ENCODE peak calls at places on chromosomes 5 and 9, in four cellular contexts. S is PC-3, H is GM23248, O is mammary epithelial cell. I is an unnamed sample.

GRCh38 chr9:123368481-123369153 is 12.6 kb downstream of the CRB2 start:
- DNase-seq in O (no peak), S (no peak), H (no peak), I (no peak)

GRCh38 chr9:125750656-125751035 is 3.5 kb downstream of the PBX3 start:
- DNase-seq in O (peak; percentile 10), H (peak; percentile 41), S (no peak), I (no peak)

GRCh38 chr5:5179079-5179478 is 38.9 kb downstream of the ADAMTS16 start:
- DNase-seq in O (no peak), S (peak; percentile 15), H (no peak), I (no peak)

GRCh38 chr9:109469646-109470358 is 28.3 kb downstream of the PTPN3 start:
- DNase-seq in S (peak; percentile 80), O (peak; percentile 80), H (peak; percentile 85), I (peak; percentile 84)

GRCh38 chr5:148000036-148000435 is 63.7 kb upstream of the SPINK5 start:
- DNase-seq in S (no peak), O (peak; percentile 12), H (no peak), I (no peak)

GRCh38 chr5:113615708-113616107 is 102.2 kb downstream of the YTHDC2 start:
- DNase-seq in O (no peak), H (no peak), S (no peak), I (no peak)

GRCh38 chr9:15249042-15249818 is 57.8 kb downstream of the TTC39B start:
- DNase-seq in S (no peak), O (no peak), H (peak; percentile 77), I (no peak)

GRCh38 chr5:141672856-141673813 is 8.9 kb downstream of the ARAP3 start:
- DNase-seq in O (no peak), H (no peak), S (no peak), I (peak; percentile 32)

GRCh38 chr9:98899399-98900056 is 44.2 kb upstream of the COL15A1 start:
- DNase-seq in H (peak; percentile 89), O (peak; percentile 55), S (peak; percentile 68), I (peak; percentile 11)

DNA sequence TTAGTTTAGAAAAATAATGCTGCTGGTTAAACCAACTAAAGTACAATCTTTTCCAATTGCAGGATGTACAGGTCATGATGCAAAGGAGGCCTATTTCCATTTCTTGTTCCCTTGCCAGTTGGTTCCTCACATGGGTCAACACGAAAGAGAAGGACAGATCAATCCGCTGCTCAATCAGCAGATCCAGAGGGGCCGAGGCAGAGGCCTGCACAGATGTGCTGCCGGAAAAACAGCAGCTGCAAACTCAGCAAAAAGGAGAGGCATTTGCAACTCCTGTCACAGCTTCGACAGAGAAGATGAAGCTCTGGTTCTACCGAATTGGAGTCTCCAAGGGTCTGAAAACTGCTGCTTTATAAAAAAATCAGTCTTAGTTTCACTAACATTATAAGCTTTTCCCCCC is 69.8 kb downstream of the NIPSNAP3B start:
- DNase-seq in H (no peak), O (no peak), S (no peak), I (no peak)
- H2AFZ ChIP-seq in H (no peak overlapping the region), O (no peak overlapping the region), S (no peak overlapping the region), I (no peak overlapping the region)

GRCh38 chr5:172064766-172065165 is 58.3 kb upstream of the FBXW11 start:
- DNase-seq in S (no peak), O (no peak), H (no peak), I (no peak)

GRCh38 chr5:172071244-172071875 is 64.9 kb upstream of the FBXW11 start:
- DNase-seq in S (no peak), H (no peak), O (no peak), I (no peak)

GRCh38 chr5:172064358-172064757 is 57.9 kb upstream of the FBXW11 start:
- DNase-seq in S (no peak), O (no peak), H (no peak), I (no peak)

GRCh38 chr5:172059661-172060100 is 53.2 kb upstream of the FBXW11 start:
- DNase-seq in S (peak; percentile 34), O (no peak), H (peak; percentile 43), I (peak; percentile 26)

DNA sequence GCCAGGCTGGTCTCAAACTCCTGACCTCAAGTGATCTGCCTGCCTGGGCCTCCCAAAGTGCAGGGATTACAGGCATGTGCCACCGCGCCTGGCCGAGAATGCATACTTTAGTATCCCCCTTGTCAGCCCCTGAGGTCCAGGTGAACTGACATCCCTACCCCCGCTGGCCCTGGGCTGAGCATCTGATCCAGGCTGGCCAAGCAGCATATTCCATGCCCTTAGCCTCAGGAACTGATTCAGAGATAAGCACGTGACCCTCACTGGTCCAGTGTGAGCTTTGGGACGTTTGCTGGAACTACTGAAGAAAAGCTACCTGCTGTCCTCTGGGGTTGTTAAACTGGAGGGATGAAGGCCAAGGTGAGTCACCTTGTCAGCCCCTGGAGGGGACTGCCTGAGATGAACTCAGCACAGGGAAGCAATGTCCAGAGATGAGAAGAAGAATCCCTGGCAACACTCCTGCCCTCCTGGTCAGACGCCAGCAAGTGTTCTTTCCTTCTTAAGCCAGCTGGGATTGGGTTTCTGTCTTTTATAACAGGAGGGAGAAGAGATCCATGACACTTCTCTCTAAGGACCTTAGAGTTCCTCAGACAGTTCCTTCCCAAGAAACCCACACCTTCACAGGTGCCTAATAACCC is 59.1 kb upstream of the FBXW11 start:
- DNase-seq in O (peak; percentile 34), S (no peak), H (peak; percentile 30), I (no peak)
- H3K9ac ChIP-seq in O (no peak overlapping the region), S (no peak overlapping the region), H (no peak overlapping the region), I (no peak overlapping the region)

DNA sequence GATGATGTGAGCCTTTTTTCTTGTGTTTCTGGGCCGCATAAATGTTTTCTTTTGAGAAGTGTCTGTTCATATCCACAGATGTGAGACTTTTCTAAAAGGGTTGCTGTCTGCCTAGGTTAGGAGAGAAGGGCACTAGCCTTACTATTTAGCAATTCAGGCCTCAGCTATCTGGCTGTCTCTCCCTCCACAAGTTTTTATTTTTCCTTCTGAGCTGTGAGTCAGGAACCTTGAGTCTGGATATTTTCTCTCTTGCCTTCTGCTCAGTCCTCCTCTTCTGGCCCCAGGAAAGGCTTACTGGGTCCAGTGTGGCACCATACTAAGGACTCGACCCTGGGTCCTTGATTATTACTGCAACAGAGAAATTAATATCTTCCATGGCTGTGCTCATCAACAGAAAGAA is 187.6 kb downstream of the CSNK1G3 start:
- DNase-seq in S (no peak), O (no peak), H (peak; percentile 56), I (no peak)
- H2AFZ ChIP-seq in S (no peak overlapping the region), O (peak overlapping the region; percentile 18), H (peak overlapping the region; percentile 31), I (no peak overlapping the region)

GRCh38 chr9:71766663-71767062 is 1.6 kb downstream of the CEMIP2 start:
- DNase-seq in O (peak; percentile 46), S (peak; percentile 42), H (no peak), I (no peak)
- H3K9ac ChIP-seq in O (peak overlapping the region; percentile 96), S (peak overlapping the region; percentile 80), H (peak overlapping the region; percentile 82), I (no peak overlapping the region)

DNA sequence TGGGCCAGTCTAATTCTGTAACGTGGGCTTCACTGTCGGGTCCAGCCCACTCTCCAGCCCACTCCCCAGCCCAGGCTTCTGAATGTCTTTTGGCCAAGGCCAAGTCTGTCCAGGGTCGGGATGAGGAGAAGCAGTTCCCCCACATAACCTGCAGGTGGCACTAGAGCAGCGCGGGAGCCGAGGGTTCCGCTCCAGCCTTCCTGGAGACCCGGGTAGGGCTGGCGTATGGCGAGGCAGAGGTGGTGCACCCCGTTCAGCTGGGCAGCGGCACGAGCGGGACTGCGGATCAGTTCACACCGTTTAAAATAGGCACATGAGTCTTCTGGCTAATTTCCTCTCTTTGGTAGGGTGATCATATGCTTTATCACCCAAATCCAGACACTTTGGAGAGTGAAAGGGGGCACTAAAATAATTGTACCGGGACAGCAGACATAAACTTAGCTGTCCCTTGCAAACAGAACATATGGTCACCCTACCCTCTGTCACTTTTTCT is 185.9 kb downstream of the MSX2 start:
- DNase-seq in O (peak; percentile 17), H (peak; percentile 62), S (peak; percentile 65), I (peak; percentile 60)
- H2AFZ ChIP-seq in O (peak overlapping the region; percentile 22), H (peak overlapping the region; percentile 51), S (no peak overlapping the region), I (no peak overlapping the region)

GRCh38 chr5:119355244-119355635 is 579 bp upstream of the TNFAIP8 start:
- DNase-seq in O (no peak), S (peak; percentile 86), H (no peak), I (no peak)

GRCh38 chr5:119353213-119353612 is 2.6 kb upstream of the TNFAIP8 start:
- DNase-seq in H (no peak), S (no peak), O (no peak), I (no peak)

GRCh38 chr5:119353686-119354366 is 2.0 kb upstream of the TNFAIP8 start:
- DNase-seq in H (no peak), O (no peak), S (no peak), I (no peak)

GRCh38 chr5:119355636-119356383 is at the start of gene TNFAIP8:
- DNase-seq in O (peak; percentile 76), S (peak; percentile 69), H (peak; percentile 83), I (no peak)

DNA sequence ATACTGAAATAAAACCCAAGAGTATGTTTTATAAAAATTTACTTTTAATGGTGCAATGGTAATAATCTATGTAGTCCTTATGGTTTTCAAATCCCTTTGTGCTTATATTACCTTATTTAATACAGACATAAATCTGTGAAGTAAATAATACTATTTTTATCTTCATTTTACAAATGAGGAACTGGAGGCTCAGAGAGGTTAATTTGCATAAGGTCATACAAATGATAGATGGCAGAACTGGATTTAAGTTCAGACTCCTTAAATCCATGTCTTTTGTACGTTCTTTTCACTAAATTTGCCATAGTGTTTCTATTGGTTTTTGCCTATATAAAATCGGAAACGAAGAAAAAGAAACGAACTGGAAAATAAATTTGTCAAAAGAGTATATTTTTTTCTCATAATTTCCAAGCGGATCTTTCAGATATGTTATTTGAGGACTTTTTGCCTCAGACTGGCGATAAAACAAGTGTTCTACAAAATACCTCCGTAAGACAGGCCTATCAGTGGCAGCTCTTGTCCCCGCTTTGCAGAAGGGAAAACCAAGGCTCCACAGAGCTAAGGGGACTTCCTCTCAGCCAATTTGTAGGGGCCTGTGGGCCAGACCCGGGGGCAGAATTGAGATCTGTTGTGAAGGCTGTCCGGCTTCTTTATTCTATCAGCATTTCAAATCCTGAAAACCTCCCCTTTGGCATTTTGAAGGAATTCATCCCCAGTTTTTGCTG is 1.1 kb upstream of the TNFAIP8 start:
- DNase-seq in S (no peak), O (no peak), H (no peak), I (no peak)
- H3K9ac ChIP-seq in S (peak overlapping the region; percentile 83), O (no peak overlapping the region), H (no peak overlapping the region), I (no peak overlapping the region)

I was measured in DND-41.